ENCODE peak calls at places on chromosomes 12 and 14, in seven cellular contexts. X is activated CD4-positive, alpha-beta T cell treated with anti-CD3 and anti-CD28 coated beads for 1 hour; K is NCI-H69; Q is fibroblast of mammary gland; D is naive thymus-derived CD8-positive, alpha-beta T cell; W is right lobe of liver; S is activated B cell treated with CpG ODN at 0.5 μM for 24 hours. E is an unnamed sample.

GRCh38 chr12:124898200-124898950 is 16.1 kb downstream of the UBC start:
- DNase-seq in Q (peak), K (peak), S (peak), W (peak), X (peak), D (peak), E (peak)

GRCh38 chr12:68234140-68234539 is 8.5 kb upstream of the IL26 start:
- DNase-seq in S (no peak), X (no peak), Q (no peak), D (no peak), W (no peak), K (no peak), E (no peak)

GRCh38 chr12:100801335-100801734 is 6.8 kb downstream of the ANO4 start:
- DNase-seq in Q (no peak), D (no peak), K (peak), W (no peak), S (no peak), X (no peak), E (no peak)

GRCh38 chr14:77109656-77110055 is 11.6 kb downstream of the CIPC start:
- DNase-seq in S (no peak), K (no peak), Q (no peak), D (no peak), X (no peak), W (no peak), E (no peak)

GRCh38 chr12:11836282-11836963 is 186.9 kb downstream of the ETV6 start:
- DNase-seq in D (no peak), S (peak), W (no peak), K (no peak), X (no peak), Q (no peak), E (no peak)

GRCh38 chr14:105448706-105449111 is 25.9 kb upstream of the CRIP2 start:
- DNase-seq in X (peak), Q (peak), W (peak), S (peak), K (peak), D (peak), E (peak)

GRCh38 chr12:22250762-22251161 is 83.7 kb downstream of the ST8SIA1 start:
- DNase-seq in X (no peak), D (no peak), K (no peak), Q (no peak), S (no peak), W (no peak), E (no peak)

GRCh38 chr14:20857630-20858261 is 33.4 kb upstream of the RNASE3 start:
- DNase-seq in K (peak), Q (peak), X (peak), W (peak), D (peak), S (peak), E (peak)

E was measured in immature natural killer cell.